ENCODE peak calls at places on chromosomes 3 and 15, in six cellular contexts. Q is mesenchymal stem cell, B is IMR-90, E is neuronal stem cell, X is mesendoderm, V is H1. A is an unnamed sample.
A peak's percentile ranks its signal among the peaks of the same experiment; 100 is the strongest.

GRCh38 chr15:55993804-55994539 is 560 bp upstream of the NEDD4 start:
- DNase-seq in E (peak; percentile 54), Q (peak; percentile 78), B (peak; percentile 68), V (peak; percentile 57), X (peak; percentile 83), A (peak; percentile 54)

GRCh38 chr15:55334997-55335396 is 16.0 kb downstream of the PIGB start:
- DNase-seq in B (peak; percentile 89), E (no peak), V (no peak), Q (no peak), X (no peak), A (no peak)

GRCh38 chr3:31533169-31533870 is 595 bp downstream of the STT3B start:
- DNase-seq in Q (peak; percentile 49), X (peak; percentile 47), V (peak; percentile 61), E (peak; percentile 32), B (peak; percentile 1), A (peak; percentile 40)

GRCh38 chr15:52557242-52557641 is 11.6 kb downstream of the ARPP19 start:
- DNase-seq in V (no peak), X (no peak), Q (no peak), E (no peak), B (peak; percentile 45), A (no peak)

GRCh38 chr3:162125790-162126189 is 629.2 kb downstream of the OTOL1 start:
- DNase-seq in V (no peak), X (no peak), E (no peak), B (no peak), Q (no peak), A (no peak)

GRCh38 chr3:48504051-48504946 is at the start of gene SHISA5:
- DNase-seq in V (no peak), E (peak; percentile 46), B (peak; percentile 58), X (peak; percentile 61), Q (peak; percentile 61), A (peak; percentile 61)

GRCh38 chr15:69537888-69538287 is 85.3 kb downstream of the RPLP1 start:
- DNase-seq in E (no peak), X (no peak), Q (no peak), B (no peak), V (no peak), A (no peak)

GRCh38 chr3:72587282-72587681 is 261.0 kb downstream of the SHQ1 start:
- DNase-seq in V (no peak), B (no peak), Q (no peak), E (no peak), X (no peak), A (no peak)

GRCh38 chr3:137763594-137763938 is 549 bp upstream of the SOX14 start:
- DNase-seq in Q (no peak), V (peak; percentile 66), X (peak; percentile 28), E (no peak), B (no peak), A (peak; percentile 49)
- H3K27me3 ChIP-seq in Q (peaks cover 86% of the 10 kb centered on the region), V (peaks cover 91% of the 10 kb centered on the region), X (peaks cover 85% of the 10 kb centered on the region), E (peaks cover 91% of the 10 kb centered on the region), B (peaks cover 72% of the 10 kb centered on the region), A (peaks cover 85% of the 10 kb centered on the region)

GRCh38 chr15:38559908-38560307 is 4.7 kb downstream of the RASGRP1 start:
- DNase-seq in V (no peak), E (no peak), X (peak; percentile 60), B (no peak), Q (no peak), A (no peak)
- H3K18ac ChIP-seq in V (no peak overlapping the region), E (no peak overlapping the region), X (no peak overlapping the region), B (peak overlapping the region; percentile 6), Q (no peak overlapping the region), A (no peak overlapping the region)

GRCh38 chr15:67092726-67093125 is 27.3 kb downstream of the SMAD3 start:
- DNase-seq in B (no peak), X (no peak), V (no peak), Q (peak; percentile 57), E (no peak), A (no peak)
- H3K4me1 ChIP-seq in B (peaks cover 61% of the 10 kb centered on the region), X (peaks cover 26% of the 10 kb centered on the region), V (peaks cover 22% of the 10 kb centered on the region), Q (peaks cover 24% of the 10 kb centered on the region), E (peaks cover 39% of the 10 kb centered on the region), A (peaks cover 14% of the 10 kb centered on the region)

DNA sequence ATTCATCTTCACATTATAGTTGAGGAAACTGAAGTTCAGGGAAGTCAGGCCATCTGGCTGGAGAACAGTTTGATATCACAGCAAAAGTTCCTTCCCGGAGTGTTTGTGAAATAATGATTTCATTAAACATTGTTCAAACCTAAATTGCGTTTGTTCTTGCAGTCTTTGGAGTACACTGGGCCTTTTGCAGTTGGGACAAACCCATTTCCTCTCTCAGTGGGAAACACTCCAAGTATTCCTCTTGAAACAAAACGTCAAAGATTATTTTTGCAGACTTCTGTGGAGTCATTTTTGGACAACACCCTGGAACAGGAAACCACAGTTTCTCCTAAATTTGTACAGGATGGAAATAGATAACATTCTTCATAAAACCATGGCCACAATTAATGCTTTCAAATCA is 287.5 kb downstream of the PTPRG start:
- DNase-seq in X (no peak), V (no peak), E (no peak), B (peak; percentile 72), Q (no peak), A (no peak)
- H3K27me3 ChIP-seq in X (no peaks in the 10 kb centered on the region), V (no peaks in the 10 kb centered on the region), E (no peaks in the 10 kb centered on the region), B (no peaks in the 10 kb centered on the region), Q (no peaks in the 10 kb centered on the region), A (no peaks in the 10 kb centered on the region)

GRCh38 chr3:177826253-177826652 is 629.0 kb upstream of the TBL1XR1 start:
- DNase-seq in Q (no peak), B (no peak), V (no peak), E (no peak), X (no peak), A (no peak)
- H3K18ac ChIP-seq in Q (peak overlapping the region; percentile 25), B (peak overlapping the region; percentile 91), V (no peak overlapping the region), E (peak overlapping the region; percentile 5), X (no peak overlapping the region), A (no peak overlapping the region)

DNA sequence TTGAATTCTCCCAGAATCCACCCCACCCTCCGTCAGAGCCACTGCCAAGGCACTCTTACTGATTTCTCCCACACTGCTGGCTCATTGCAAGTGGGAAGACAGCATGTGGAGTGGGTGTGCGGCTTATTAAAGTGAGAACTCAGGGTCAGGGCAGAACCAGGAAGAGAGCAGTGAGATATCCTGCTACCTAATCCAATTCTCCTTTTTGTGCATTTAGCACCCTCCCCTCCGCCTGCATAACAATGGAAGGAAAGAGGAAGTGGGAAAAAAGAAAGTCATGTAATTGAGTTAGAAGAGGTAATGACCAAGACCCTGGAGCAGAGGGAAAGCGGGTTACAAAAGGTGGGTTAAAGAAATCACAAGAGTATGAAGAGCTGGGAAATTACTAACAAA is 27.8 kb upstream of the PIK3CB start:
- DNase-seq in V (peak; percentile 49), X (peak; percentile 88), Q (no peak), E (no peak), B (no peak), A (peak; percentile 56)
- H3K4me1 ChIP-seq in V (peaks cover 25% of the 10 kb centered on the region), X (peaks cover 19% of the 10 kb centered on the region), Q (peaks cover 15% of the 10 kb centered on the region), E (peaks cover 16% of the 10 kb centered on the region), B (peaks cover 15% of the 10 kb centered on the region), A (peaks cover 19% of the 10 kb centered on the region)

GRCh38 chr15:94929282-94929681 is 697.9 kb downstream of the MCTP2 start:
- DNase-seq in B (no peak), X (no peak), Q (no peak), E (no peak), V (no peak), A (no peak)
- H3K27me3 ChIP-seq in B (no peaks in the 10 kb centered on the region), X (no peaks in the 10 kb centered on the region), Q (no peaks in the 10 kb centered on the region), E (no peaks in the 10 kb centered on the region), V (no peaks in the 10 kb centered on the region), A (no peaks in the 10 kb centered on the region)